ENCODE peak calls at places on chromosomes 6 and 20, in eight cellular contexts. One of them, this sample, is unnamed.

GRCh38 chr6:82006027-82006738 is 241.4 kb downstream of the IBTK start:
- DNase-seq in A549: no peak
- DNase-seq in tibial nerve: no peak
- DNase-seq in sigmoid colon: no peak
- DNase-seq in breast epithelium: no peak
- DNase-seq in NB4: peak; percentile 58
- DNase-seq in lower leg skin: no peak
- DNase-seq in endothelial cell of umbilical vein: no peak
- DNase-seq in this sample: no peak

GRCh38 chr6:52568320-52568719 is 8.5 kb downstream of the TRAM2 start:
- DNase-seq in endothelial cell of umbilical vein: peak; percentile 94
- DNase-seq in lower leg skin: no peak
- DNase-seq in sigmoid colon: no peak
- DNase-seq in tibial nerve: no peak
- DNase-seq in breast epithelium: no peak
- DNase-seq in NB4: no peak
- DNase-seq in A549: no peak
- DNase-seq in this sample: no peak

GRCh38 chr6:130426078-130426726 is 60.4 kb downstream of the TMEM200A start:
- DNase-seq in sigmoid colon: no peak
- DNase-seq in endothelial cell of umbilical vein: no peak
- DNase-seq in A549: no peak
- DNase-seq in tibial nerve: no peak
- DNase-seq in breast epithelium: no peak
- DNase-seq in NB4: no peak
- DNase-seq in lower leg skin: no peak
- DNase-seq in this sample: no peak

GRCh38 chr6:45507156-45507555 is 129.4 kb upstream of the SUPT3H start:
- DNase-seq in NB4: no peak
- DNase-seq in breast epithelium: no peak
- DNase-seq in tibial nerve: no peak
- DNase-seq in sigmoid colon: no peak
- DNase-seq in A549: no peak
- DNase-seq in endothelial cell of umbilical vein: no peak
- DNase-seq in lower leg skin: no peak
- DNase-seq in this sample: no peak

GRCh38 chr6:140071115-140071514 is 696.7 kb upstream of the CITED2 start:
- DNase-seq in lower leg skin: no peak
- DNase-seq in sigmoid colon: no peak
- DNase-seq in breast epithelium: no peak
- DNase-seq in endothelial cell of umbilical vein: peak; percentile 77
- DNase-seq in tibial nerve: no peak
- DNase-seq in NB4: no peak
- DNase-seq in A549: no peak
- DNase-seq in this sample: no peak

GRCh38 chr6:127051571-127052260 is 66.8 kb upstream of the RSPO3 start:
- DNase-seq in lower leg skin: no peak
- DNase-seq in NB4: no peak
- DNase-seq in sigmoid colon: no peak
- DNase-seq in endothelial cell of umbilical vein: no peak
- DNase-seq in tibial nerve: no peak
- DNase-seq in A549: no peak
- DNase-seq in breast epithelium: no peak
- DNase-seq in this sample: no peak

GRCh38 chr6:37168163-37168758 is 1.7 kb upstream of the PIM1 start:
- DNase-seq in NB4: no peak
- DNase-seq in breast epithelium: no peak
- DNase-seq in endothelial cell of umbilical vein: no peak
- DNase-seq in A549: no peak
- DNase-seq in lower leg skin: no peak
- DNase-seq in tibial nerve: no peak
- DNase-seq in sigmoid colon: no peak
- DNase-seq in this sample: no peak

GRCh38 chr6:79671605-79672266 is 40.6 kb downstream of the SH3BGRL2 start:
- DNase-seq in endothelial cell of umbilical vein: peak; percentile 80
- DNase-seq in A549: no peak
- DNase-seq in breast epithelium: peak; percentile 51
- DNase-seq in NB4: no peak
- DNase-seq in sigmoid colon: peak; percentile 66
- DNase-seq in lower leg skin: no peak
- DNase-seq in tibial nerve: no peak
- DNase-seq in this sample: no peak

GRCh38 chr6:47457370-47457769 is 20.2 kb upstream of the CD2AP start:
- DNase-seq in sigmoid colon: no peak
- DNase-seq in endothelial cell of umbilical vein: no peak
- DNase-seq in A549: no peak
- DNase-seq in lower leg skin: no peak
- DNase-seq in breast epithelium: no peak
- DNase-seq in tibial nerve: no peak
- DNase-seq in NB4: no peak
- DNase-seq in this sample: no peak

GRCh38 chr20:37868998-37869861 is 33.7 kb upstream of the VSTM2L start:
- DNase-seq in NB4: no peak
- DNase-seq in sigmoid colon: no peak
- DNase-seq in lower leg skin: no peak
- DNase-seq in endothelial cell of umbilical vein: no peak
- DNase-seq in breast epithelium: no peak
- DNase-seq in tibial nerve: no peak
- DNase-seq in A549: no peak
- DNase-seq in this sample: no peak

GRCh38 chr6:75024796-75025195 is 181.1 kb downstream of the COL12A1 start:
- DNase-seq in NB4: no peak
- DNase-seq in tibial nerve: no peak
- DNase-seq in endothelial cell of umbilical vein: peak; percentile 81
- DNase-seq in A549: no peak
- DNase-seq in sigmoid colon: no peak
- DNase-seq in breast epithelium: no peak
- DNase-seq in lower leg skin: no peak
- DNase-seq in this sample: no peak

GRCh38 chr6:11650711-11651110 is 113.2 kb downstream of the TMEM170B start:
- DNase-seq in sigmoid colon: no peak
- DNase-seq in breast epithelium: no peak
- DNase-seq in tibial nerve: no peak
- DNase-seq in lower leg skin: no peak
- DNase-seq in A549: no peak
- DNase-seq in endothelial cell of umbilical vein: no peak
- DNase-seq in NB4: no peak
- DNase-seq in this sample: no peak

GRCh38 chr6:138197570-138197969 is 20.7 kb downstream of the PBOV1 start:
- DNase-seq in A549: no peak
- DNase-seq in breast epithelium: no peak
- DNase-seq in NB4: no peak
- DNase-seq in endothelial cell of umbilical vein: no peak
- DNase-seq in tibial nerve: no peak
- DNase-seq in sigmoid colon: no peak
- DNase-seq in lower leg skin: no peak
- DNase-seq in this sample: no peak

GRCh38 chr6:134750669-134751068 is 199.2 kb downstream of the ALDH8A1 start:
- DNase-seq in endothelial cell of umbilical vein: no peak
- DNase-seq in NB4: no peak
- DNase-seq in breast epithelium: no peak
- DNase-seq in lower leg skin: no peak
- DNase-seq in A549: no peak
- DNase-seq in tibial nerve: no peak
- DNase-seq in sigmoid colon: no peak
- DNase-seq in this sample: no peak

GRCh38 chr6:69090132-69090531 is 455.1 kb downstream of the ADGRB3 start:
- DNase-seq in sigmoid colon: no peak
- DNase-seq in NB4: no peak
- DNase-seq in endothelial cell of umbilical vein: no peak
- DNase-seq in lower leg skin: no peak
- DNase-seq in tibial nerve: no peak
- DNase-seq in A549: no peak
- DNase-seq in breast epithelium: no peak
- DNase-seq in this sample: no peak

GRCh38 chr20:19864130-19864529 is 106.1 kb downstream of the RIN2 start:
- DNase-seq in endothelial cell of umbilical vein: no peak
- DNase-seq in sigmoid colon: no peak
- DNase-seq in tibial nerve: no peak
- DNase-seq in NB4: no peak
- DNase-seq in breast epithelium: no peak
- DNase-seq in lower leg skin: no peak
- DNase-seq in A549: no peak
- DNase-seq in this sample: no peak

GRCh38 chr6:23016701-23017100 is 447.3 kb downstream of the HDGFL1 start:
- DNase-seq in NB4: no peak
- DNase-seq in breast epithelium: no peak
- DNase-seq in lower leg skin: no peak
- DNase-seq in A549: no peak
- DNase-seq in tibial nerve: no peak
- DNase-seq in sigmoid colon: no peak
- DNase-seq in endothelial cell of umbilical vein: peak; percentile 18
- DNase-seq in this sample: no peak

GRCh38 chr20:11252447-11252846 is 578.6 kb upstream of the JAG1 start:
- DNase-seq in sigmoid colon: no peak
- DNase-seq in A549: no peak
- DNase-seq in lower leg skin: no peak
- DNase-seq in endothelial cell of umbilical vein: no peak
- DNase-seq in breast epithelium: no peak
- DNase-seq in tibial nerve: no peak
- DNase-seq in NB4: no peak
- DNase-seq in this sample: no peak

GRCh38 chr20:47237715-47238114 is 118.8 kb downstream of the ZMYND8 start:
- DNase-seq in sigmoid colon: no peak
- DNase-seq in tibial nerve: no peak
- DNase-seq in endothelial cell of umbilical vein: no peak
- DNase-seq in lower leg skin: no peak
- DNase-seq in NB4: no peak
- DNase-seq in A549: no peak
- DNase-seq in breast epithelium: no peak
- DNase-seq in this sample: no peak

GRCh38 chr6:37680668-37681067 is 17.0 kb downstream of the MDGA1 start:
- DNase-seq in sigmoid colon: no peak
- DNase-seq in breast epithelium: no peak
- DNase-seq in lower leg skin: no peak
- DNase-seq in endothelial cell of umbilical vein: no peak
- DNase-seq in tibial nerve: no peak
- DNase-seq in A549: no peak
- DNase-seq in NB4: no peak
- DNase-seq in this sample: no peak

GRCh38 chr6:10373642-10374359 is 41.1 kb downstream of the TFAP2A start:
- DNase-seq in breast epithelium: no peak
- DNase-seq in endothelial cell of umbilical vein: no peak
- DNase-seq in tibial nerve: no peak
- DNase-seq in A549: peak; percentile 21
- DNase-seq in NB4: no peak
- DNase-seq in lower leg skin: no peak
- DNase-seq in sigmoid colon: no peak
- DNase-seq in this sample: no peak

GRCh38 chr20:33443006-33443511 is 504 bp downstream of the SNTA1 start:
- DNase-seq in NB4: no peak
- DNase-seq in A549: peak; percentile 17
- DNase-seq in lower leg skin: no peak
- DNase-seq in sigmoid colon: peak; percentile 73
- DNase-seq in endothelial cell of umbilical vein: no peak
- DNase-seq in tibial nerve: no peak
- DNase-seq in breast epithelium: no peak
- DNase-seq in this sample: no peak

GRCh38 chr20:46359233-46359751 is 47.1 kb downstream of the ELMO2 start:
- DNase-seq in lower leg skin: no peak
- DNase-seq in breast epithelium: no peak
- DNase-seq in NB4: peak; percentile 82
- DNase-seq in A549: no peak
- DNase-seq in endothelial cell of umbilical vein: no peak
- DNase-seq in sigmoid colon: no peak
- DNase-seq in tibial nerve: no peak
- DNase-seq in this sample: peak; percentile 58

GRCh38 chr6:50713977-50714486 is 706 bp downstream of the TFAP2D start:
- DNase-seq in NB4: no peak
- DNase-seq in A549: no peak
- DNase-seq in lower leg skin: no peak
- DNase-seq in sigmoid colon: no peak
- DNase-seq in tibial nerve: no peak
- DNase-seq in breast epithelium: no peak
- DNase-seq in endothelial cell of umbilical vein: no peak
- DNase-seq in this sample: no peak
- TF ChIP-seq POLR2A in NB4: no peak
- TF ChIP-seq POLR2A in A549: no peak
- TF ChIP-seq POLR2A in lower leg skin: no peak
- TF ChIP-seq POLR2A in sigmoid colon: no peak
- TF ChIP-seq POLR2A in tibial nerve: no peak
- TF ChIP-seq POLR2A in breast epithelium: no peak
- TF ChIP-seq POLR2A in endothelial cell of umbilical vein: no peak
- TF ChIP-seq POLR2A in this sample: no peak

DNA sequence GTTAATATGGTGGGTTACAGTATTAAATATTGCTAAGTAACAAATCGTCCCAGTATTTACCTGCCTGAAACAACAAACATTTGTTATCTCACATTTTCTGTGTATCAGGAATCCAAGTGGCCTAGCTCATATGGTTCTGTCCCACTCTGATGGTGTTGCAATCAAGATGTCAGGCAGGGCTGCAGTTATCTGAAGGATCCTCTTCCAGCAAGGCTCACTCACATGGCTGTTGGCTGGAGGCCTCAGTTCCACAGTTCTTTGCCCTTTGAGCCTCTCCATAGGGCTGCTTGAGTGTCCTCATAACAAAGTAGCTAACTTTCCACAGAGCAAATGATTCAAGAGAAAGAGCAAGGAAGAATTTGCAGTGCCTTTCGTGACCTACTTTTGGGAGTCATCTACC is 17.7 kb downstream of the RAB22A start:
- DNase-seq in tibial nerve: no peak
- DNase-seq in breast epithelium: no peak
- DNase-seq in endothelial cell of umbilical vein: no peak
- DNase-seq in A549: no peak
- DNase-seq in lower leg skin: no peak
- DNase-seq in sigmoid colon: peak; percentile 80
- DNase-seq in NB4: peak; percentile 14
- DNase-seq in this sample: no peak
- TF ChIP-seq POLR2A in tibial nerve: no peak
- TF ChIP-seq POLR2A in breast epithelium: no peak
- TF ChIP-seq POLR2A in endothelial cell of umbilical vein: no peak
- TF ChIP-seq POLR2A in A549: no peak
- TF ChIP-seq POLR2A in lower leg skin: no peak
- TF ChIP-seq POLR2A in sigmoid colon: no peak
- TF ChIP-seq POLR2A in NB4: no peak
- TF ChIP-seq POLR2A in this sample: no peak

DNA sequence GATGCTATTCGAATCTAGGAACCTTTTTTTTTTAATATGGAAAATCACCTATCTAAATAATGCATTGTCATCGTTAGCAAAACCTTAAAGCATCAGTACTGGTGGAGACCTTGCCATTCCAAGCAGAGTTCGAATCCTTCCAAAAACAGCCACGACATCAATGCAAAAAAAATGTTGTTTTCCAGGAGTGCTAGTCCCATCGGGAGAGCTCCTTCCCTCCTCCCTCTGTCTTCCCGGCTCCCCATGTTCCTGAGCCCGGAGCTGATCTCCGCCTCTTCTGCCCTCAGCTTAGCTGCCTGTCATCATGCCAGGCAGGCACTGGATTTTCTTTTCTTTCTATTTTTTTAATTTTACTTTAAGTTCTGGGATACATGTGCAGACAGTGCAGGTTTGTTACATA is 153.6 kb upstream of the QKI start:
- DNase-seq in tibial nerve: no peak
- DNase-seq in endothelial cell of umbilical vein: no peak
- DNase-seq in A549: no peak
- DNase-seq in breast epithelium: no peak
- DNase-seq in NB4: no peak
- DNase-seq in lower leg skin: no peak
- DNase-seq in sigmoid colon: no peak
- DNase-seq in this sample: no peak
- TF ChIP-seq POLR2A in tibial nerve: no peak
- TF ChIP-seq POLR2A in endothelial cell of umbilical vein: no peak
- TF ChIP-seq POLR2A in A549: no peak
- TF ChIP-seq POLR2A in breast epithelium: no peak
- TF ChIP-seq POLR2A in NB4: no peak
- TF ChIP-seq POLR2A in lower leg skin: no peak
- TF ChIP-seq POLR2A in sigmoid colon: no peak
- TF ChIP-seq POLR2A in this sample: no peak

GRCh38 chr6:105161411-105161810 is 18.4 kb downstream of the POPDC3 start:
- DNase-seq in lower leg skin: no peak
- DNase-seq in breast epithelium: no peak
- DNase-seq in sigmoid colon: no peak
- DNase-seq in NB4: no peak
- DNase-seq in tibial nerve: no peak
- DNase-seq in endothelial cell of umbilical vein: no peak
- DNase-seq in A549: no peak
- DNase-seq in this sample: no peak
- TF ChIP-seq POLR2A in lower leg skin: no peak
- TF ChIP-seq POLR2A in breast epithelium: no peak
- TF ChIP-seq POLR2A in sigmoid colon: no peak
- TF ChIP-seq POLR2A in NB4: no peak
- TF ChIP-seq POLR2A in tibial nerve: no peak
- TF ChIP-seq POLR2A in endothelial cell of umbilical vein: no peak
- TF ChIP-seq POLR2A in A549: no peak
- TF ChIP-seq POLR2A in this sample: no peak

This sample was measured in GM12892.